ENCODE peak calls at places on chromosomes 1 and 21, in five cellular contexts. B is adrenal gland, O is tibial artery, V is astrocyte of the cerebellum, Q is cardiac fibroblast. T is an unnamed sample.

GRCh38 chr1:34914958-34915357 is 14.5 kb downstream of the DLGAP3 start:
- DNase-seq in O (no peak), B (no peak), Q (no peak), V (no peak), T (no peak)

GRCh38 chr1:18174016-18174415 is 66.4 kb downstream of the IGSF21 start:
- DNase-seq in B (no peak), V (no peak), Q (no peak), O (no peak), T (no peak)

GRCh38 chr1:52579415-52579814 is 22.8 kb upstream of the GPX7 start:
- DNase-seq in B (no peak), O (no peak), V (no peak), Q (no peak), T (no peak)

GRCh38 chr1:247357781-247358211 is 26.1 kb upstream of the ZNF496 start:
- DNase-seq in Q (peak; percentile 87), V (no peak), B (peak; percentile 31), O (no peak), T (peak; percentile 80)

GRCh38 chr1:201028473-201028889 is 5.0 kb upstream of the KIF21B start:
- DNase-seq in B (peak; percentile 50), V (no peak), Q (peak; percentile 45), O (no peak), T (no peak)

GRCh38 chr1:21622466-21623315 is 46.5 kb downstream of the RAP1GAP start:
- DNase-seq in V (no peak), B (no peak), O (no peak), Q (no peak), T (no peak)

GRCh38 chr1:201009967-201010645 is 13.4 kb downstream of the KIF21B start:
- DNase-seq in V (no peak), Q (no peak), B (no peak), O (no peak), T (no peak)

GRCh38 chr1:93321720-93322119 is 24.0 kb upstream of the DR1 start:
- DNase-seq in B (no peak), O (no peak), V (no peak), Q (no peak), T (no peak)

GRCh38 chr21:15468368-15468767 is 261.4 kb upstream of the USP25 start:
- DNase-seq in V (no peak), O (no peak), B (no peak), Q (no peak), T (no peak)

GRCh38 chr1:150973826-150974579 is 632 bp downstream of the CERS2 start:
- DNase-seq in V (no peak), O (peak; percentile 74), Q (no peak), B (peak; percentile 42), T (no peak)

GRCh38 chr1:66356605-66357004 is 177.3 kb upstream of the SGIP1 start:
- DNase-seq in V (no peak), B (no peak), O (no peak), Q (no peak), T (no peak)

GRCh38 chr1:66352783-66353182 is 181.2 kb upstream of the SGIP1 start:
- DNase-seq in O (no peak), V (no peak), B (no peak), Q (no peak), T (no peak)

GRCh38 chr1:66355756-66356155 is 178.2 kb upstream of the SGIP1 start:
- DNase-seq in Q (no peak), V (no peak), O (no peak), B (no peak), T (no peak)

GRCh38 chr1:66353207-66353606 is 180.7 kb upstream of the SGIP1 start:
- DNase-seq in O (no peak), B (no peak), V (no peak), Q (peak; percentile 59), T (no peak)

DNA sequence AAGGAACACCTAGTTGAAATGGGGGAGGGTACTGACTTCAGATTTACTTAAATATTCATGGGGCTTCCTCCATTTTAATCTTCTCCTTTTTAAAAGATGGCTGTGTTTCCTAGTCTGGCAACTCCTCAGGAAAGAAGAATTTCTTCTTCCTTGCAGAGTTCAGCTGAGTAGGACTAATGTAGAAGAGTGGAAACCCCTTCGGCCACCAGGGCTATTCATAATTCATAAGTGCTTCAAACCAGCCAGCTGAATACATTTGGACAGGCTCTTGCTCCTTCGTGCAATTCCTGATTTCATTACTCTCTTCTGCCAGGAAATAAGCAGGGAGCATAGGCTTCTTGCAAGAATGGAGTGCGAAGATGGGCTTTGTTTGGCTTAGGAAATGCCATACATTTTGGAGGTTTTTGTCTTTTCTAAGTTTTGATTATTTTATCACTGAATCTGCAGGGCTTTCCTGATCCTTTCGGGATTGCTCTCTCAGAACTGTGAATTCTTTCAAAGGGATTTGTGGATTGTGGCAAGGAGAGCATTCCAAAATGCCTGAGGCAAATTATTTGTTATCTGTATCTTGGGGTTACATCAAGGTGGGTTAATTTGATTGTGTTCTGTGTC is 179.5 kb upstream of the SGIP1 start:
- DNase-seq in O (no peak), B (no peak), V (peak; percentile 44), Q (peak; percentile 46), T (peak; percentile 48)
- TF ChIP-seq CTCF in O (no peak), B (no peak), V (no peak), Q (no peak), T (peak; percentile 20)

GRCh38 chr1:63281753-63282152 is 40.6 kb upstream of the FOXD3 start:
- DNase-seq in O (no peak), B (no peak), Q (no peak), V (no peak), T (no peak)
- H3K4me3 ChIP-seq in O (no peak overlapping the region), B (no peak overlapping the region), Q (no peak overlapping the region), V (no peak overlapping the region), T (no peak overlapping the region)

DNA sequence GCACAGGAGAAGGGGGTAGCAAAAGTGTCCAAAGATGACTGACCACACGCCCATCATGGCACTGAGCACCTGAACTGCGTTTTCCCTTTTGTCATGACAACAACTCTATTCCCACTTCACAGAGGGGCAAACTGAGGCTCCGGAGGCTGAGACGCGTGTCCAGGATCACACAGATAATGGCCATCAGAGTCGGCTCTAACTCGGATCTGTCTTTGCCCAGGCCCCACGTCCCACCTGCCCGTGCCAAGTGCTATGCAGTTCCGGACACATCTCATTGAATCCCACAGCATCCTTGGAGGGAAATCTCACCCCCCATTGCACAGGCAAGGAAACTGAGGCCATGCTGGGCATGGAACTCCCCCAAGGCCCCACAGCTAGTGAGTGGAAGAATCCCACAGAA is 62.1 kb downstream of the MATN1 start:
- DNase-seq in Q (no peak), V (no peak), O (no peak), B (no peak), T (no peak)
- TF ChIP-seq CTCF in Q (no peak), V (no peak), O (no peak), B (no peak), T (no peak)

GRCh38 chr1:202266061-202266765 is 72.6 kb downstream of the LGR6 start:
- DNase-seq in Q (no peak), B (no peak), O (peak; percentile 39), V (no peak), T (no peak)
- H3K4me3 ChIP-seq in Q (no peak overlapping the region), B (no peak overlapping the region), O (no peak overlapping the region), V (no peak overlapping the region), T (no peak overlapping the region)

DNA sequence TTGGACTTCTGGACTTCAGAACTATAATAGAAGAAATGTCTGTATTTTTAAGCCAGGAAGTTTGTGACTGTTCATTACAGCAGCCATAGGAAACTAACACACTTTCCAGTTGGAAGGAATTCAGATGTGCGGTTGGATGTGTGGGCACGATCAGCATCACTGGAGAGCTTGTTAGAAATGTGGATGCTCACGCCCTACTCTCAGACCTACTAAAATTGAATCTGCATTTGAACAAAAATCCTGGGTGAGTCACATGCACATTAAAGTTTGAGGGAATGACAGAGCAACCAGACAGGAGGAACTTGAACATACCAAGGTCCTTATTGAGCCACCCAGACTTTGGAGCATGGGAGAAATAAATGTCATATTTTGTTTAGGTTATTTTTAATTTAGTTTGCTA is 346.4 kb downstream of the BARHL2 start:
- DNase-seq in B (no peak), V (peak; percentile 39), O (no peak), Q (no peak), T (no peak)
- TF ChIP-seq CTCF in B (no peak), V (no peak), O (no peak), Q (no peak), T (no peak)

T was measured in brain microvascular endothelial cell.